ENCODE peak calls at places on chromosomes 4 and X, in six cellular contexts. One of them, this sample, is unnamed. For H3K4me1, the result is how much of the 10 kb centered on the place peaks cover.

GRCh38 chr4:139711461-139711860 is 45.8 kb downstream of the MGST2 start:
- DNase-seq in heart left ventricle: no peak
- DNase-seq in mesenchymal stem cell: peak
- DNase-seq in cardiac muscle cell: peak
- DNase-seq in aorta: no peak
- DNase-seq in CD8-positive, alpha-beta memory T cell: no peak
- DNase-seq in this sample: no peak

GRCh38 chr4:123361195-123361861 is 35.3 kb upstream of the SPRY1 start:
- DNase-seq in cardiac muscle cell: peak
- DNase-seq in CD8-positive, alpha-beta memory T cell: no peak
- DNase-seq in aorta: peak
- DNase-seq in mesenchymal stem cell: peak
- DNase-seq in heart left ventricle: peak
- DNase-seq in this sample: no peak

GRCh38 chrX:40281341-40282005 is 183.7 kb upstream of the BCOR start:
- DNase-seq in heart left ventricle: no peak
- DNase-seq in cardiac muscle cell: no peak
- DNase-seq in mesenchymal stem cell: no peak
- DNase-seq in aorta: no peak
- DNase-seq in CD8-positive, alpha-beta memory T cell: peak
- DNase-seq in this sample: no peak

GRCh38 chr4:11954093-11954492 is 525.4 kb upstream of the HS3ST1 start:
- DNase-seq in mesenchymal stem cell: no peak
- DNase-seq in CD8-positive, alpha-beta memory T cell: no peak
- DNase-seq in cardiac muscle cell: peak
- DNase-seq in heart left ventricle: no peak
- DNase-seq in aorta: no peak
- DNase-seq in this sample: no peak

GRCh38 chr4:153234923-153235322 is 30.7 kb downstream of the TRIM2 start:
- DNase-seq in CD8-positive, alpha-beta memory T cell: no peak
- DNase-seq in aorta: no peak
- DNase-seq in heart left ventricle: no peak
- DNase-seq in mesenchymal stem cell: peak
- DNase-seq in cardiac muscle cell: peak
- DNase-seq in this sample: no peak

GRCh38 chrX:24245201-24245600 is 68.7 kb downstream of the SUPT20HL2 start:
- DNase-seq in CD8-positive, alpha-beta memory T cell: no peak
- DNase-seq in aorta: no peak
- DNase-seq in cardiac muscle cell: peak
- DNase-seq in heart left ventricle: no peak
- DNase-seq in mesenchymal stem cell: peak
- DNase-seq in this sample: no peak

GRCh38 chrX:62839596-62839995 is 511.5 kb downstream of the SPIN4 start:
- DNase-seq in cardiac muscle cell: no peak
- DNase-seq in heart left ventricle: no peak
- DNase-seq in aorta: no peak
- DNase-seq in CD8-positive, alpha-beta memory T cell: no peak
- DNase-seq in mesenchymal stem cell: no peak
- DNase-seq in this sample: no peak

GRCh38 chr4:146446555-146446954 is 75.2 kb downstream of the SLC10A7 start:
- DNase-seq in heart left ventricle: no peak
- DNase-seq in cardiac muscle cell: no peak
- DNase-seq in CD8-positive, alpha-beta memory T cell: no peak
- DNase-seq in mesenchymal stem cell: no peak
- DNase-seq in aorta: no peak
- DNase-seq in this sample: no peak

GRCh38 chr4:121676388-121677075 is 20.2 kb downstream of the ANXA5 start:
- DNase-seq in cardiac muscle cell: no peak
- DNase-seq in CD8-positive, alpha-beta memory T cell: no peak
- DNase-seq in mesenchymal stem cell: no peak
- DNase-seq in aorta: no peak
- DNase-seq in heart left ventricle: no peak
- DNase-seq in this sample: no peak
- H3K4me1 ChIP-seq in cardiac muscle cell: under half
- H3K4me1 ChIP-seq in CD8-positive, alpha-beta memory T cell: under half
- H3K4me1 ChIP-seq in mesenchymal stem cell: under half
- H3K4me1 ChIP-seq in aorta: under half
- H3K4me1 ChIP-seq in heart left ventricle: under half
- H3K4me1 ChIP-seq in this sample: under half

DNA sequence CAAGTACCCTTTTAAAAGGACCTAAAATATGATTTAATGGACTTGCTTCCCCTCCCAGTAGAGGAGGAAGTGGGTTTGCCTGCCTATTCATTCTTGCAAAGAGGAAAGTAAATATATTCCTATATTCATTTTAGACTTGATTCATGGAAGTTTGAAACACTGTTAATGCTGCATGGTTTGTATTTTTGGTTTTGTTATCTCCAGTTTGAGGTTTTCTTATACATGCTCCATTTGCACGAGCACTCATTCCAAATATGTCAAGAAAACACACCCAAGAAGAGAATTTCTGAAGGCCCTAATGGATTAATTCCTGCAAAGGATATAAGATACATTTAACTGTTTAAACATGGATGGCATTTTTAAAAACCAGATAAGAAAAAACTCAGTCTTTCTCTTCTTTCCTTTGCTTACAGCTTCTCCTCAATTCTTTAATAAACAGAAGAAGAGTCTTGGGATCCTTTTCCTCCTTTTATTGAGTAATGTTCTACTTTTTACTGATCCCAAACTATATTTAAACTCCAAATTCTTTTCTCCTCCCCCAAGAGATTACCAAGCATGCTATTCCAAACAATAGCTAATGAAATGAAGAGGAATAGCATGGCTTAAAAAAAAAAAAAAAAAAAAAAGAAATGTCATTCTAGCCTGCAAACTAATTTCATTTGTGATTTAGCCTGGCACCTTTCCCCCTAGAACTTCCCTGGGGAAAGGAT is 54.6 kb upstream of the LDB2 start:
- DNase-seq in cardiac muscle cell: peak
- DNase-seq in mesenchymal stem cell: peak
- DNase-seq in aorta: no peak
- DNase-seq in heart left ventricle: no peak
- DNase-seq in CD8-positive, alpha-beta memory T cell: no peak
- DNase-seq in this sample: no peak
- H3K4me3 ChIP-seq in cardiac muscle cell: no peak
- H3K4me3 ChIP-seq in mesenchymal stem cell: peak
- H3K4me3 ChIP-seq in aorta: no peak
- H3K4me3 ChIP-seq in heart left ventricle: peak
- H3K4me3 ChIP-seq in CD8-positive, alpha-beta memory T cell: no peak
- H3K4me3 ChIP-seq in this sample: no peak

GRCh38 chr4:158786155-158786581 is 17.3 kb downstream of the FNIP2 start:
- DNase-seq in cardiac muscle cell: no peak
- DNase-seq in CD8-positive, alpha-beta memory T cell: no peak
- DNase-seq in heart left ventricle: no peak
- DNase-seq in mesenchymal stem cell: no peak
- DNase-seq in aorta: no peak
- DNase-seq in this sample: no peak

GRCh38 chr4:158789853-158790252 is 21.0 kb downstream of the FNIP2 start:
- DNase-seq in aorta: no peak
- DNase-seq in heart left ventricle: no peak
- DNase-seq in cardiac muscle cell: no peak
- DNase-seq in mesenchymal stem cell: no peak
- DNase-seq in CD8-positive, alpha-beta memory T cell: no peak
- DNase-seq in this sample: no peak

GRCh38 chr4:158791588-158791987 is 22.8 kb downstream of the FNIP2 start:
- DNase-seq in heart left ventricle: no peak
- DNase-seq in CD8-positive, alpha-beta memory T cell: no peak
- DNase-seq in aorta: no peak
- DNase-seq in mesenchymal stem cell: no peak
- DNase-seq in cardiac muscle cell: no peak
- DNase-seq in this sample: no peak

GRCh38 chr4:158787718-158788441 is 19.1 kb downstream of the FNIP2 start:
- DNase-seq in heart left ventricle: no peak
- DNase-seq in cardiac muscle cell: no peak
- DNase-seq in mesenchymal stem cell: no peak
- DNase-seq in CD8-positive, alpha-beta memory T cell: no peak
- DNase-seq in aorta: no peak
- DNase-seq in this sample: no peak

GRCh38 chr4:158788608-158789007 is 19.8 kb downstream of the FNIP2 start:
- DNase-seq in heart left ventricle: no peak
- DNase-seq in aorta: no peak
- DNase-seq in cardiac muscle cell: no peak
- DNase-seq in mesenchymal stem cell: no peak
- DNase-seq in CD8-positive, alpha-beta memory T cell: no peak
- DNase-seq in this sample: no peak
- H3K4me1 ChIP-seq in heart left ventricle: under half
- H3K4me1 ChIP-seq in aorta: under half
- H3K4me1 ChIP-seq in cardiac muscle cell: half or more
- H3K4me1 ChIP-seq in mesenchymal stem cell: under half
- H3K4me1 ChIP-seq in CD8-positive, alpha-beta memory T cell: under half
- H3K4me1 ChIP-seq in this sample: under half

GRCh38 chrX:46965125-46965758 is 53.0 kb downstream of the JADE3 start:
- DNase-seq in CD8-positive, alpha-beta memory T cell: no peak
- DNase-seq in heart left ventricle: no peak
- DNase-seq in cardiac muscle cell: peak
- DNase-seq in mesenchymal stem cell: peak
- DNase-seq in aorta: no peak
- DNase-seq in this sample: no peak
- H3K4me3 ChIP-seq in CD8-positive, alpha-beta memory T cell: no peak
- H3K4me3 ChIP-seq in heart left ventricle: no peak
- H3K4me3 ChIP-seq in cardiac muscle cell: no peak
- H3K4me3 ChIP-seq in mesenchymal stem cell: no peak
- H3K4me3 ChIP-seq in aorta: no peak
- H3K4me3 ChIP-seq in this sample: no peak

GRCh38 chr4:81429607-81430006 is 42.1 kb downstream of the RASGEF1B start:
- DNase-seq in mesenchymal stem cell: no peak
- DNase-seq in aorta: no peak
- DNase-seq in cardiac muscle cell: no peak
- DNase-seq in CD8-positive, alpha-beta memory T cell: no peak
- DNase-seq in heart left ventricle: no peak
- DNase-seq in this sample: no peak
- H3K4me1 ChIP-seq in mesenchymal stem cell: under half
- H3K4me1 ChIP-seq in aorta: under half
- H3K4me1 ChIP-seq in cardiac muscle cell: under half
- H3K4me1 ChIP-seq in CD8-positive, alpha-beta memory T cell: under half
- H3K4me1 ChIP-seq in heart left ventricle: under half
- H3K4me1 ChIP-seq in this sample: under half

GRCh38 chr4:37450911-37451310 is 206.4 kb downstream of the NWD2 start:
- DNase-seq in aorta: no peak
- DNase-seq in mesenchymal stem cell: no peak
- DNase-seq in cardiac muscle cell: no peak
- DNase-seq in heart left ventricle: no peak
- DNase-seq in CD8-positive, alpha-beta memory T cell: no peak
- DNase-seq in this sample: no peak

GRCh38 chr4:37451646-37452045 is 207.1 kb downstream of the NWD2 start:
- DNase-seq in mesenchymal stem cell: no peak
- DNase-seq in cardiac muscle cell: no peak
- DNase-seq in CD8-positive, alpha-beta memory T cell: no peak
- DNase-seq in aorta: no peak
- DNase-seq in heart left ventricle: no peak
- DNase-seq in this sample: no peak

GRCh38 chr4:37454263-37454800 is 209.8 kb downstream of the NWD2 start:
- DNase-seq in heart left ventricle: no peak
- DNase-seq in aorta: no peak
- DNase-seq in CD8-positive, alpha-beta memory T cell: no peak
- DNase-seq in mesenchymal stem cell: no peak
- DNase-seq in cardiac muscle cell: no peak
- DNase-seq in this sample: no peak

GRCh38 chr4:37453361-37454262 is 209.1 kb downstream of the NWD2 start:
- DNase-seq in aorta: peak
- DNase-seq in CD8-positive, alpha-beta memory T cell: no peak
- DNase-seq in cardiac muscle cell: peak
- DNase-seq in heart left ventricle: no peak
- DNase-seq in mesenchymal stem cell: peak
- DNase-seq in this sample: peak

GRCh38 chr4:37453004-37453360 is 208.4 kb downstream of the NWD2 start:
- DNase-seq in heart left ventricle: no peak
- DNase-seq in CD8-positive, alpha-beta memory T cell: no peak
- DNase-seq in cardiac muscle cell: peak
- DNase-seq in mesenchymal stem cell: peak
- DNase-seq in aorta: no peak
- DNase-seq in this sample: no peak
- H3K4me3 ChIP-seq in heart left ventricle: peak
- H3K4me3 ChIP-seq in CD8-positive, alpha-beta memory T cell: peak
- H3K4me3 ChIP-seq in cardiac muscle cell: peak
- H3K4me3 ChIP-seq in mesenchymal stem cell: peak
- H3K4me3 ChIP-seq in aorta: no peak
- H3K4me3 ChIP-seq in this sample: peak

GRCh38 chrX:154733072-154733425 is 17.8 kb downstream of the GAB3 start:
- DNase-seq in aorta: no peak
- DNase-seq in cardiac muscle cell: no peak
- DNase-seq in mesenchymal stem cell: no peak
- DNase-seq in CD8-positive, alpha-beta memory T cell: no peak
- DNase-seq in heart left ventricle: no peak
- DNase-seq in this sample: no peak
- H3K4me1 ChIP-seq in aorta: under half
- H3K4me1 ChIP-seq in cardiac muscle cell: under half
- H3K4me1 ChIP-seq in mesenchymal stem cell: under half
- H3K4me1 ChIP-seq in CD8-positive, alpha-beta memory T cell: half or more
- H3K4me1 ChIP-seq in heart left ventricle: half or more
- H3K4me1 ChIP-seq in this sample: half or more

GRCh38 chr4:89769856-89770255 is 67.1 kb downstream of the SNCA start:
- DNase-seq in aorta: no peak
- DNase-seq in heart left ventricle: no peak
- DNase-seq in mesenchymal stem cell: no peak
- DNase-seq in cardiac muscle cell: no peak
- DNase-seq in CD8-positive, alpha-beta memory T cell: no peak
- DNase-seq in this sample: no peak
- H3K4me3 ChIP-seq in aorta: no peak
- H3K4me3 ChIP-seq in heart left ventricle: no peak
- H3K4me3 ChIP-seq in mesenchymal stem cell: no peak
- H3K4me3 ChIP-seq in cardiac muscle cell: no peak
- H3K4me3 ChIP-seq in CD8-positive, alpha-beta memory T cell: no peak
- H3K4me3 ChIP-seq in this sample: no peak

GRCh38 chr4:168677879-168678278 is 181.0 kb downstream of the PALLD start:
- DNase-seq in CD8-positive, alpha-beta memory T cell: no peak
- DNase-seq in mesenchymal stem cell: no peak
- DNase-seq in aorta: no peak
- DNase-seq in cardiac muscle cell: no peak
- DNase-seq in heart left ventricle: no peak
- DNase-seq in this sample: no peak
- H3K4me1 ChIP-seq in CD8-positive, alpha-beta memory T cell: under half
- H3K4me1 ChIP-seq in mesenchymal stem cell: under half
- H3K4me1 ChIP-seq in aorta: under half
- H3K4me1 ChIP-seq in cardiac muscle cell: under half
- H3K4me1 ChIP-seq in heart left ventricle: under half
- H3K4me1 ChIP-seq in this sample: under half